ENCODE peak calls at places on chromosomes 13 and 19, in five cellular contexts. N is fibroblast of lung, E is upper lobe of right lung, M is fibroblast of villous mesenchyme, I is MCF 10A. F is an unnamed sample.

GRCh38 chr13:38542601-38543000 is 144.3 kb upstream of the FREM2 start:
- DNase-seq in N (peak), E (no peak), M (no peak), I (peak), F (peak)

GRCh38 chr19:14118165-14119051 is 846 bp upstream of the PRKACA start:
- DNase-seq in N (peak), E (peak), M (peak), I (peak), F (peak)

GRCh38 chr19:52896431-52897148 is 845 bp downstream of the ZNF320 start:
- DNase-seq in N (peak), E (peak), M (peak), I (peak), F (peak)

GRCh38 chr13:59277106-59277505 is 886.6 kb downstream of the DIAPH3 start:
- DNase-seq in N (no peak), E (no peak), M (no peak), I (no peak), F (no peak)

GRCh38 chr13:81184556-81185265 is 843.8 kb upstream of the SPRY2 start:
- DNase-seq in N (peak), E (no peak), M (no peak), I (peak), F (no peak)

GRCh38 chr13:91346062-91346461 is 1.4 kb upstream of the MIR17HG start:
- DNase-seq in N (no peak), E (no peak), M (no peak), I (no peak), F (no peak)

GRCh38 chr19:29532956-29533355 is 7.2 kb downstream of the VSTM2B start:
- DNase-seq in N (no peak), E (peak), M (no peak), I (no peak), F (no peak)

GRCh38 chr13:63636231-63636993 is 2220.8 kb upstream of the PCDH20 start:
- DNase-seq in N (no peak), E (no peak), M (no peak), I (no peak), F (peak)

GRCh38 chr13:22041741-22042140 is 370.9 kb downstream of the FGF9 start:
- DNase-seq in N (no peak), E (no peak), M (no peak), I (no peak), F (no peak)

GRCh38 chr19:18433735-18434398 is 4.1 kb downstream of the ISYNA1 start:
- DNase-seq in N (no peak), E (no peak), M (no peak), I (no peak), F (no peak)

GRCh38 chr19:18432275-18433038 is 5.5 kb downstream of the ISYNA1 start:
- DNase-seq in N (no peak), E (no peak), M (no peak), I (no peak), F (no peak)

GRCh38 chr19:18431351-18432197 is 6.4 kb downstream of the ISYNA1 start:
- DNase-seq in N (no peak), E (no peak), M (no peak), I (no peak), F (no peak)

GRCh38 chr19:18434411-18435184 is 3.3 kb downstream of the ISYNA1 start:
- DNase-seq in N (no peak), E (no peak), M (no peak), I (no peak), F (no peak)

DNA sequence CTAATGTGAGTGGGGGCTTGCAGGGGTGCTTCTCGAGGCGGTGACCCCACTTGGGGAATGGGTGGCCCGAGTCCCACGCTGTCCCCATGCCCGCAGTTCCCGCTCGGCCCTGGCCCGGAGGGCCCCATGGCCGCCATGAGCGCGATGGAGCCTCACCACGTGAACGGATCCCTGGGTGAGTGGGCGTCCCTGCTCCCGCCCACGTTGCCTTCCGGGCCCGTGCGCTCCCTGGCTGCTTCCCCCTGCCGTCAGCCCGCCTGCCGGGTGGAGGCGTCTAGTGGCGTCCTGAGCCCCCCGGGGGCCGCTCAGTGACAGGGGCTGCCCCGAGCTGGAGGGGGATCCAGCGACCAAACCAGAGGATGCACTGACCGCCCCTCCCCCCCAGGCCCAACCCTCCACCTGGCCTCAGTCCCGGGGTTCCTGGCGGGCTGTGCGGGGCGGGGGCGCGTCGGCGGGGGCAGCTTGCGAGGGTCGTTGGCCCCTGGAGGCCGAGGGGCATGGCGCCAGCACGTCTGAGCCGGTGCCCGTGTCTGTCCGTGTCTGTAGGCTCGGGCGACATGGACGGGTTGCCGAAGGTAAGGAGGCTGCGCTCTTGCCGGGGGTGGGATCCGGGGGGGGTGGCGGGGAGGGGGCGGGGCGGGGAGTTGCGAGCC is 4.8 kb downstream of the ISYNA1 start:
- DNase-seq in N (no peak), E (no peak), M (no peak), I (no peak), F (no peak)
- TF ChIP-seq CTCF in N (no peak), E (no peak), M (no peak), I (no peak), F (no peak)

GRCh38 chr19:15550847-15551182 is 42.5 kb downstream of the CYP4F22 start:
- DNase-seq in N (no peak), E (no peak), M (no peak), I (no peak), F (no peak)
- TF ChIP-seq CTCF in N (no peak), E (no peak), M (no peak), I (no peak), F (no peak)

DNA sequence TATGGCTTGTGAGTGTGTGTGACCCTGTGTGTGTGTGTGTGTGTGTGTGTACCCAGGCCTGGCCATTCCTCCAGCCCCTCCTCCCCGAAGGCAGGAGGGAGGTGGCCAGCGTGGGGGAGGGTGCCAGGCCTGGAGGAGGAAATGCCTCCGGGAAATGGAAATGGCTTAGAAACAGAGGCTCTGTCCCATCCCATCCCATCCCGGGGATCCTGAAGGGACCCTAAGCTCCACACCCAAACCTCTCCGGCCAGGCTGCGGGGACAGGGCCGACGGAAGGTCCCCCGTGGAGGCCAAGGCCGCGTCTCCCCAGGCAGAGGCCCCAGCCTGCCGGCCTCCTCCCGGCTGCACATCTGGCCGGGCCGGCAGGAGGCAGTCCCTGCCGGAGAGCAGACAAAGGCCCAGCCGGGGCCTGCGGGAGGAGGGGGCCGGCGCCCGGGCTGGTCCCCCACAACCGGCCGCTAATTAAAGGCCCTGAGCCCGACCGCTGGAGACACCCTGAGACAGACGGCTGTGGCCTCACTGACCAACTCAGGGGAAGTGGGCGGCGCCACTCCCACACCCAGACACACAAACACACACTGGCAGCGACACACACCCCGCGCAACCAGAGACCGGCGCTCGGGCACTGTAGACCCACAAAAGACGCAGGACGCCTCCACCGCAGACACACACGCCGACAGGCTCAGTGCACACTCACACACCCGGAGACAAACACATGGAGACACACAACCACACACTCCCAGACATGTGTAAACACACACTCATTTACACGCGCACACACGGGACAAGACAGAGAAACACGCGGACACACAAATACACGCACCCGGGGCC is 1.1 kb downstream of the ADAMTS10 start:
- DNase-seq in N (peak), E (peak), M (peak), I (no peak), F (no peak)
- TF ChIP-seq CTCF in N (peak), E (peak), M (peak), I (no peak), F (no peak)

GRCh38 chr19:27672309-27673047 is 1540.5 kb downstream of the UQCRFS1 start:
- DNase-seq in N (no peak), E (no peak), M (no peak), I (no peak), F (no peak)

GRCh38 chr19:27674701-27675100 is 1538.2 kb downstream of the UQCRFS1 start:
- DNase-seq in N (no peak), E (no peak), M (no peak), I (no peak), F (no peak)

GRCh38 chr19:27675771-27676170 is 1537.2 kb downstream of the UQCRFS1 start:
- DNase-seq in N (no peak), E (no peak), M (no peak), I (no peak), F (no peak)

GRCh38 chr19:27673986-27674385 is 1539.0 kb downstream of the UQCRFS1 start:
- DNase-seq in N (no peak), E (no peak), M (no peak), I (no peak), F (no peak)

GRCh38 chr19:27671876-27672275 is 1541.1 kb downstream of the UQCRFS1 start:
- DNase-seq in N (no peak), E (no peak), M (no peak), I (no peak), F (no peak)
- TF ChIP-seq CTCF in N (no peak), E (no peak), M (no peak), I (no peak), F (no peak)

F was measured in RWPE1.